ENCODE peak calls at places on chromosomes 4 and X, in six cellular contexts. H is mammary epithelial cell, I is spleen, K is neural progenitor cell, B is fibroblast of the aortic adventitia, R is tibial artery. D is an unnamed sample.

GRCh38 chr4:2290974-2291704 is 29.2 kb upstream of the MXD4 start:
- DNase-seq in H (no peak), I (peak), K (no peak), B (no peak), R (no peak), D (no peak)

GRCh38 chr4:3342182-3342854 is 49.5 kb downstream of the RGS12 start:
- DNase-seq in H (no peak), I (no peak), K (no peak), B (peak), R (no peak), D (peak)

GRCh38 chr4:40240040-40240653 is 43.3 kb downstream of the RHOH start:
- DNase-seq in H (no peak), I (no peak), K (no peak), B (no peak), R (no peak), D (no peak)

GRCh38 chrX:25968920-25969319 is 169.2 kb upstream of the MAGEB18 start:
- DNase-seq in H (no peak), I (no peak), K (peak), B (peak), R (no peak), D (no peak)

GRCh38 chr4:20565075-20565721 is 135.1 kb upstream of the PACRGL start:
- DNase-seq in H (peak), I (no peak), K (no peak), B (peak), R (no peak), D (no peak)

GRCh38 chr4:21742326-21742725 is 206.2 kb downstream of the KCNIP4 start:
- DNase-seq in H (no peak), I (no peak), K (no peak), B (no peak), R (no peak), D (peak)

GRCh38 chrX:10628906-10629305 is 8.5 kb upstream of the MID1 start:
- DNase-seq in H (peak), I (no peak), K (no peak), B (no peak), R (no peak), D (peak)

GRCh38 chrX:150155396-150156048 is 207.6 kb upstream of the MAMLD1 start:
- DNase-seq in H (peak), I (no peak), K (no peak), B (peak), R (no peak), D (peak)

GRCh38 chr4:7759221-7759620 is 180.4 kb downstream of the AFAP1 start:
- DNase-seq in H (no peak), I (peak), K (no peak), B (no peak), R (no peak), D (no peak)

GRCh38 chr4:81060587-81061339 is 30.3 kb downstream of the BMP3 start:
- DNase-seq in H (no peak), I (no peak), K (no peak), B (no peak), R (no peak), D (no peak)

GRCh38 chr4:40924096-40924792 is 174.5 kb downstream of the NSUN7 start:
- DNase-seq in H (no peak), I (peak), K (peak), B (peak), R (peak), D (peak)

GRCh38 chr4:89681219-89681618 is 155.7 kb downstream of the SNCA start:
- DNase-seq in H (peak), I (peak), K (peak), B (no peak), R (no peak), D (no peak)

GRCh38 chr4:75895744-75896314 is 6.4 kb downstream of the PPEF2 start:
- DNase-seq in H (peak), I (no peak), K (peak), B (peak), R (no peak), D (no peak)

GRCh38 chrX:68685722-68686683 is 38.5 kb downstream of the STARD8 start:
- DNase-seq in H (peak), I (peak), K (peak), B (peak), R (no peak), D (no peak)
- TF ChIP-seq CTCF in H (no peak), I (no peak), K (peak), B (peak), R (no peak), D (no peak)

GRCh38 chr4:70187216-70187615 is 8.3 kb upstream of the ODAM start:
- DNase-seq in H (no peak), I (no peak), K (no peak), B (no peak), R (no peak), D (no peak)

GRCh38 chr4:70182517-70183167 is 12.9 kb upstream of the ODAM start:
- DNase-seq in H (no peak), I (no peak), K (no peak), B (peak), R (no peak), D (no peak)

GRCh38 chr4:70183168-70183939 is 12.2 kb upstream of the ODAM start:
- DNase-seq in H (peak), I (no peak), K (peak), B (peak), R (no peak), D (no peak)

GRCh38 chr4:70178075-70178660 is 17.4 kb upstream of the ODAM start:
- DNase-seq in H (no peak), I (no peak), K (no peak), B (no peak), R (no peak), D (no peak)

GRCh38 chr4:70183940-70184246 is 11.6 kb upstream of the ODAM start:
- DNase-seq in H (no peak), I (no peak), K (no peak), B (no peak), R (no peak), D (no peak)
- TF ChIP-seq CTCF in H (no peak), I (no peak), K (no peak), B (no peak), R (no peak), D (peak)

GRCh38 chr4:37524267-37524666 is 161.9 kb downstream of the RELL1 start:
- DNase-seq in H (no peak), I (no peak), K (no peak), B (no peak), R (no peak), D (no peak)

GRCh38 chr4:37517326-37517725 is 168.8 kb downstream of the RELL1 start:
- DNase-seq in H (no peak), I (no peak), K (no peak), B (no peak), R (no peak), D (no peak)

GRCh38 chr4:37528161-37528560 is 158.0 kb downstream of the RELL1 start:
- DNase-seq in H (peak), I (no peak), K (no peak), B (no peak), R (no peak), D (no peak)

DNA sequence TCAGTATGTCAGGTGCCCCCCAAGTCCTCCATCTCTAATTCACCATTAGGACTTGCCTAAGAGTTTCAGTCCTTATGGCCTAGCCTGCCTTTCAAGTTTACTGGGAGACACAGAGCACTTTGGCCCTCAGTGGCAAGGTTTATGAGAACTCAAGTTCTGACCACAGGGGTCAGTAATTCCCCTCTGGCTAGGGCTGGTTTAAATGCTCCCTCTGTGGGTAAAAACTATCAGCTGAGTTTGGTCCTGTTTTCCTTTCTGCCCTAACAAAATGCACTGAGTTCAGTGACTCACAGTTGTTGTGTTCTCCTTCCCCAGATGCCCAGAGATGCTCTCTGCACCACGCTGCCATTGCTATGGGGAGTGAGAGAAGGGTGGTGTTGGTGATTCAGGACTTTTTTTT is 163.2 kb downstream of the RELL1 start:
- DNase-seq in H (no peak), I (no peak), K (no peak), B (no peak), R (no peak), D (peak)
- TF ChIP-seq CTCF in H (no peak), I (no peak), K (no peak), B (no peak), R (no peak), D (no peak)

DNA sequence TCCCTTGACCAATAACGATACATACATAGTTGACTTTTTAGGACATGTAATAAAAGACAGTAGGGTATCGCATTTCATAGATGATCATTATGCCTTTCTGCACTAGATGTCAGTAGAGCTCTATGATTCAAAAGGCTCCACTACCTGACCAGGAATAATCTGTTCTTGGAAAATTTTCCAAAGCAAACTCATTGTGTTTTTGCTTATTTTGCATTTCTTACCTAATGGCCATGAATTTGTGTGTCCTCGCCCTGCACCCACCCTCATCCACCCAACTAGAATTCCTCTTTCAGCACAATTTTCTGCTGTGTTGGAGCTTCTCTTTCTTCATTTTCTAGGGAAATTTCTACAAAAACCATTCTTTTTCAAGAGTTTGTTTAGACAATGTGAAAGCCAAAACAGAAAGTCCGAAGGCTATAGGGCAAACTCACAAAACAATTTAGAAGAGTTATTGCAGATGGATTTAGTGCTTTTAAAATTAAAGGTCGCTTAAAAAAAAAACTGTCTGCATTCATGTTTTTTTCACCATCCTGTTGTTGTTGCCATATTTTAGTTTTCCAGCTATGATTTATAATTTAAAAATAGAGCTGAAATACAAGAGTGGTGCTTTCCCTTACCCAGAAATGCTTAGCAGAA is 183.6 kb downstream of the SPATA18 start:
- DNase-seq in H (peak), I (no peak), K (peak), B (peak), R (no peak), D (peak)
- TF ChIP-seq CTCF in H (peak), I (peak), K (peak), B (peak), R (peak), D (peak)